ENCODE peak calls at places on chromosomes 1 and 21, in seven cellular contexts. F is right cardiac atrium; E is AG04450; J is thoracic aorta; M is IMR-90; S is fibroblast of mammary gland; N is effector memory CD4-positive, alpha-beta T cell. D is an unnamed sample.

GRCh38 chr1:176206006-176206960 is 803 bp downstream of the COP1 start:
- DNase-seq in F (peak), E (no peak), J (no peak), M (peak), S (peak), N (no peak), D (no peak)

GRCh38 chr1:245258271-245258920 is 103.6 kb downstream of the KIF26B start:
- DNase-seq in F (no peak), E (no peak), J (no peak), M (no peak), S (no peak), N (no peak), D (no peak)

GRCh38 chr21:30044447-30045064 is 104.8 kb upstream of the GRIK1 start:
- DNase-seq in F (no peak), E (no peak), J (no peak), M (peak), S (peak), N (no peak), D (peak)

GRCh38 chr1:151166506-151166956 is 587 bp downstream of the SCNM1 start:
- DNase-seq in F (peak), E (peak), J (no peak), M (peak), S (peak), N (no peak), D (no peak)

GRCh38 chr1:182442333-182442732 is 7.6 kb upstream of the RGSL1 start:
- DNase-seq in F (no peak), E (no peak), J (no peak), M (no peak), S (no peak), N (no peak), D (no peak)

GRCh38 chr1:210057593-210057992 is 119.6 kb downstream of the SYT14 start:
- DNase-seq in F (no peak), E (no peak), J (no peak), M (no peak), S (no peak), N (no peak), D (no peak)

GRCh38 chr1:208936431-208936830 is 647.1 kb upstream of the CAMK1G start:
- DNase-seq in F (no peak), E (no peak), J (no peak), M (no peak), S (no peak), N (no peak), D (no peak)

GRCh38 chr1:7225711-7226505 is 440.7 kb downstream of the CAMTA1 start:
- DNase-seq in F (no peak), E (no peak), J (no peak), M (no peak), S (no peak), N (no peak), D (no peak)

GRCh38 chr1:3064901-3065300 is 4.1 kb upstream of the PRDM16 start:
- DNase-seq in F (no peak), E (no peak), J (no peak), M (no peak), S (no peak), N (no peak), D (no peak)

GRCh38 chr1:73009311-73009710 is 727.0 kb upstream of the NEGR1 start:
- DNase-seq in F (no peak), E (no peak), J (no peak), M (no peak), S (no peak), N (no peak), D (no peak)

GRCh38 chr1:187665513-187665912 is 836.8 kb downstream of the PLA2G4A start:
- DNase-seq in F (no peak), E (no peak), J (no peak), M (no peak), S (no peak), N (no peak), D (no peak)

GRCh38 chr1:224201336-224201735 is 18.3 kb downstream of the DEGS1 start:
- DNase-seq in F (no peak), E (no peak), J (no peak), M (no peak), S (no peak), N (no peak), D (no peak)

GRCh38 chr1:201885531-201886075 is 3.1 kb upstream of the SHISA4 start:
- DNase-seq in F (no peak), E (no peak), J (no peak), M (peak), S (peak), N (no peak), D (no peak)

GRCh38 chr1:209335090-209335692 is 248.3 kb upstream of the CAMK1G start:
- DNase-seq in F (no peak), E (peak), J (no peak), M (peak), S (no peak), N (no peak), D (no peak)

GRCh38 chr1:165914136-165914798 is 86.9 kb downstream of the UCK2 start:
- DNase-seq in F (no peak), E (peak), J (no peak), M (peak), S (peak), N (peak), D (peak)

GRCh38 chr1:151547119-151547899 is 7.2 kb downstream of the TUFT1 start:
- DNase-seq in F (peak), E (peak), J (no peak), M (peak), S (peak), N (no peak), D (peak)

GRCh38 chr1:57061369-57061768 is 95.6 kb upstream of the C8B start:
- DNase-seq in F (no peak), E (no peak), J (no peak), M (peak), S (peak), N (no peak), D (peak)

GRCh38 chr1:165324050-165324449 is 32.5 kb downstream of the LMX1A start:
- DNase-seq in F (no peak), E (no peak), J (no peak), M (no peak), S (no peak), N (no peak), D (no peak)

GRCh38 chr1:54191525-54191924 is 8.3 kb downstream of the CYB5RL start:
- DNase-seq in F (no peak), E (no peak), J (no peak), M (no peak), S (no peak), N (no peak), D (no peak)

GRCh38 chr1:1115136-1115829 is 606 bp downstream of the C1orf159 start:
- DNase-seq in F (no peak), E (no peak), J (no peak), M (no peak), S (no peak), N (no peak), D (no peak)

GRCh38 chr1:16128338-16128741 is 27.5 kb downstream of the EPHA2 start:
- DNase-seq in F (peak), E (no peak), J (no peak), M (no peak), S (no peak), N (no peak), D (no peak)

GRCh38 chr1:29878501-29878900 is 642.2 kb downstream of the PTPRU start:
- DNase-seq in F (no peak), E (no peak), J (no peak), M (no peak), S (no peak), N (no peak), D (no peak)

GRCh38 chr1:204619721-204620120 is 65.8 kb downstream of the LRRN2 start:
- DNase-seq in F (no peak), E (no peak), J (no peak), M (no peak), S (no peak), N (no peak), D (no peak)

GRCh38 chr1:204623365-204623893 is 62.1 kb downstream of the LRRN2 start:
- DNase-seq in F (no peak), E (peak), J (no peak), M (peak), S (peak), N (no peak), D (peak)

GRCh38 chr1:204623894-204624361 is 61.6 kb downstream of the LRRN2 start:
- DNase-seq in F (no peak), E (no peak), J (no peak), M (no peak), S (no peak), N (no peak), D (no peak)

GRCh38 chr1:204621996-204622395 is 63.5 kb downstream of the LRRN2 start:
- DNase-seq in F (no peak), E (no peak), J (no peak), M (no peak), S (no peak), N (no peak), D (no peak)

GRCh38 chr1:204621391-204621790 is 64.1 kb downstream of the LRRN2 start:
- DNase-seq in F (no peak), E (no peak), J (no peak), M (no peak), S (no peak), N (no peak), D (no peak)
- H3K4me3 ChIP-seq in F (no peak), E (no peak), J (no peak), M (no peak), S (no peak), N (no peak), D (no peak)

GRCh38 chr1:86154581-86155060 is 2.0 kb downstream of the COL24A1 start:
- DNase-seq in F (peak), E (no peak), J (no peak), M (peak), S (peak), N (no peak), D (peak)
- H3K4me3 ChIP-seq in F (no peak), E (no peak), J (peak), M (no peak), S (no peak), N (no peak), D (peak)

GRCh38 chr1:4511374-4511773 is 143.0 kb upstream of the AJAP1 start:
- DNase-seq in F (no peak), E (no peak), J (no peak), M (no peak), S (no peak), N (no peak), D (no peak)

GRCh38 chr1:4512622-4513021 is 141.8 kb upstream of the AJAP1 start:
- DNase-seq in F (peak), E (no peak), J (no peak), M (no peak), S (no peak), N (no peak), D (no peak)

GRCh38 chr1:4513326-4514114 is 140.9 kb upstream of the AJAP1 start:
- DNase-seq in F (no peak), E (no peak), J (no peak), M (no peak), S (no peak), N (no peak), D (no peak)

GRCh38 chr1:4509206-4509605 is 145.2 kb upstream of the AJAP1 start:
- DNase-seq in F (no peak), E (no peak), J (no peak), M (no peak), S (no peak), N (no peak), D (no peak)

DNA sequence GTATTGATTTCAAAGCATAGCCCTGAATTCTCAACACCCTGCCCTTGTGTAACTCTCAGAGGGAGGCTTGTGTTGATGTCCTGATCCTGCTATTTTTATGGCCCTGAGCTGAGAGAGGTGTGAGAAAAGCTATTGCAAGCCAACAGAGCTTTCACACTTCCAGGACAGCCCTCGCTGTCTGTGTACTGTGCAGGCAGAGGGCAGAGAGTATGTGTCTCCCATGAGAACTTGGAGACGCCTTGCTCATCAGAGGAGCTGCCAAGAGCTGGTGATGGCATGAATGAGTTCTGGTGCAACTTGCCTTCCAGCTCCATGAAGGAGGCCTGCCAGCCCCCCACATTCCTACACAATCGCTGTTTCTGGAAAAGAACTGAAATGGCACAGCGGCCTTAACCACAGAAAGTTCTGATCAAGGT is 144.1 kb upstream of the AJAP1 start:
- DNase-seq in F (peak), E (no peak), J (no peak), M (no peak), S (no peak), N (no peak), D (no peak)
- H3K4me3 ChIP-seq in F (no peak), E (no peak), J (no peak), M (no peak), S (no peak), N (no peak), D (no peak)

DNA sequence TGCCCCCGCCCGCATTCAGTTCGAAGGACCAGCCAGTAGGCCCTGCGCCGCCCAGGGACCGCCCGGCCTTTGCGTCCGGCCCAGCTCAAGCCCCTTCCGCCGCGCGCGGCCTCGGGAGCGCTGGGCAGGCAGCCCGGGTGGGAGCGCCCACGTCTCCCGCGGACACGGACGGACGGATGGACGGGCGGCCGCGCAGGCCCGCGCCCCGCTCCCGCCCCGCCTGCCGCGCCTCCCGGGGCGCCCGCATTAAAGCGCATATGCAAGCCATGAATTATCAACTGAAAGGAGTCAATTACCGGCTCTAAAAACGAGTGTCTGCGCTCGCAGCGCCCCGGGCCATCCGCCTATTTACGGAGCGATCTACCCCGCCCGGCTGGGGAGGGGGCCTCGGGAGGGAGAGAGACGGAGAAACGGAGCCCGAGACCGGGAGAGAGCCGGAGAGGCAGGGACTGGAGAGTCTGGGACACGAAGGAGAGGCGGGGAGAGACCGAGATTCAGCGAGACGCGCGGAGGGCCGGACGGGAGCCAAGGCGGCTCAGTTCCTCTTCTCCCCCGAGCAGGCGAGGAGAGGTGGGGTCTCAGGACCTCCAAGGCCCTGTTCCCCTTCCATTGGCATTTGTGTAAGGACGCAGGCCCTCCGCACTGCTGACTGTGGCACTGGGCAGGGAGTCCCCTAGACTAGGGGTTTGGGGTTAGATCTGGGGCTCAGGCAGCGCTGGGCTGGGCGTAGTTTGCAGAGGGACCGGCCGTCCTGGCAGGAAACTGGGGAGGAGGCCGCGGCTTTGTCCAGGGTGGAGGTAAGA is 41.3 kb upstream of the DMBX1 start:
- DNase-seq in F (peak), E (no peak), J (no peak), M (no peak), S (no peak), N (no peak), D (no peak)
- H3K4me3 ChIP-seq in F (peak), E (peak), J (peak), M (no peak), S (no peak), N (no peak), D (no peak)

GRCh38 chr1:17539202-17539525 is 334 bp upstream of the ARHGEF10L start:
- DNase-seq in F (no peak), E (no peak), J (no peak), M (no peak), S (no peak), N (no peak), D (no peak)
- H3K4me3 ChIP-seq in F (peak), E (peak), J (peak), M (peak), S (peak), N (no peak), D (peak)

DNA sequence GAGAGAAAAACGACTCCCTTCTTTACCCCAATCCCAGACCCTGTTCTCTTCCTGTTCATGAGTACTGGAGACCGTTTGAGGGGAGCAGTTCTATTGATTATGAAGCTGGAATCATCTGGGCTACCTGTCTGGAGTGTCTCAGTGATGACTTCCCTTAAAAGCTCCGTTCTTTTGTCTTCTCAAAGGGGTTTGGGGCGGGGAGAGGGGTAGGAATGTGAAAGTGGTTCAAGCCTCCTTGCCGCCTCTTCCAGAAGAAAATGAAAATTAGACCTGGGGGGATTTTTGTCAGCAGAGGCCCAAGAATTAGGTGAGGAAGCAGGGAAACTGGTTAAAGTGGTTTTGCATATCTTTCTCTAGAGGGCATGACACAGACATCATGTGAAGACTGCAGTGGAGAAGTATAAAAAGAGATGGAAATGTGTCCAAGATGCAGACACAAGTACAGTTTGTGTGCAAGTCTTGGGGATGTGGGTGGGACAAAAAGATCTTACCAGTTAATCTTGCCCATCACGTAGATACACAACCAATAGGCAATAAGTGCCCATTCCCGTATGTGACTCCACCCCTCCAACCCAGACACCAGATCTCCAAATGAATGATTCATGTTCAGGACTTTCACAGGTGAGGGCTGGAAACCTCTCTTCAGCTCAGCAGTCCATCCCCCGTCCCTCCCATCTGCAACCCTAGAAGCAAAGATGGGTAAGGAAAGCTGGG is 470 bp upstream of the MTMR11 start:
- DNase-seq in F (no peak), E (no peak), J (no peak), M (peak), S (peak), N (no peak), D (peak)
- H3K4me3 ChIP-seq in F (peak), E (peak), J (peak), M (peak), S (peak), N (no peak), D (peak)

GRCh38 chr1:162859210-162859609 is 1.8 kb downstream of the CCDC190 start:
- DNase-seq in F (no peak), E (no peak), J (no peak), M (no peak), S (no peak), N (no peak), D (no peak)
- H3K4me3 ChIP-seq in F (no peak), E (no peak), J (no peak), M (no peak), S (no peak), N (no peak), D (no peak)

DNA sequence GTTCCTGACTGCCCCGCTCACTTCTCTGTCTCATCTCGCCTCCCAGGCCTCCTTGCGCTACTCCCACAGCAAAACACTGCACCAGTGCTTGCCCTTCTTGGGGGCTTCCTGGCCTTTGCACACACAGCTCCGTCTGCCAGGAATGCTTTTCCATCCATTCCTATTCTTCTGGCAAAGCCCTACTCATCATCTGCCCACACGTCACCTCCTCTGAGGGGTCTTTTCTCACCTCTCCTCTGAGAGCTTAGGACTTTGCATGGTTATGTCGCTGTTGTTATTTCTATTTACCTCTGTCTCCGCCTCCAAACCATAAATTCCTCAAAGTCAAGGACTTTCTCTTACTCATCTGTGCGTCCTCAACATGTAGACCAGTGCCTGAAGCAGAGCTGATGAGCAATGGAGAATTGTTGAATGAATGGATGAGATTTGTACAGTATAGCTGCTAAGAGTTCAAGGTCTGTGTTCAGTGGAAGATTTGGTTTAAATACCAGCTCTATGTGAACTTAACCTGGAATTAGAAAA is 26.4 kb upstream of the BTG2 start:
- DNase-seq in F (no peak), E (no peak), J (no peak), M (no peak), S (no peak), N (no peak), D (no peak)
- H3K4me3 ChIP-seq in F (no peak), E (no peak), J (peak), M (no peak), S (no peak), N (no peak), D (no peak)